ENCODE peak calls at places on chromosomes 5 and 9, in nine cellular contexts. I is A673, R is thyroid gland, W is spleen, M is hepatocyte, X is tibial nerve, C is prostate gland, T is cardiac muscle cell, Y is IMR-90. A is an unnamed sample.

GRCh38 chr9:134730011-134730760 is 88.6 kb downstream of the COL5A1 start:
- DNase-seq in I (no peak), R (no peak), W (no peak), M (no peak), X (peak; percentile 69), C (no peak), T (peak; percentile 50), Y (no peak), A (no peak)

GRCh38 chr5:129094924-129095797 is 612 bp downstream of the ISOC1 start:
- DNase-seq in I (peak; percentile 33), R (peak; percentile 66), W (peak; percentile 93), M (peak; percentile 87), X (peak; percentile 14), C (peak; percentile 47), T (peak; percentile 71), Y (peak; percentile 31), A (peak; percentile 68)

GRCh38 chr9:128703616-128704355 is 1.5 kb downstream of the PKN3 start:
- DNase-seq in I (no peak), R (no peak), W (peak; percentile 76), M (no peak), X (no peak), C (no peak), T (no peak), Y (no peak), A (no peak)

GRCh38 chr5:135236187-135236835 is 162.7 kb downstream of the MACROH2A1 start:
- DNase-seq in I (no peak), R (no peak), W (peak; percentile 37), M (no peak), X (no peak), C (no peak), T (no peak), Y (no peak), A (no peak)

GRCh38 chr5:78979899-78980298 is 5.2 kb downstream of the ARSB start:
- DNase-seq in I (no peak), R (no peak), W (no peak), M (no peak), X (no peak), C (no peak), T (no peak), Y (no peak), A (no peak)

GRCh38 chr5:112586596-112587062 is 151.1 kb upstream of the APC start:
- DNase-seq in I (no peak), R (no peak), W (no peak), M (peak; percentile 42), X (no peak), C (no peak), T (no peak), Y (no peak), A (no peak)

GRCh38 chr9:134384811-134385479 is 58.7 kb downstream of the RXRA start:
- DNase-seq in I (no peak), R (no peak), W (no peak), M (no peak), X (no peak), C (no peak), T (peak; percentile 43), Y (no peak), A (no peak)

GRCh38 chr5:77850536-77851228 is 74.5 kb upstream of the TBCA start:
- DNase-seq in I (no peak), R (peak; percentile 27), W (no peak), M (no peak), X (no peak), C (no peak), T (no peak), Y (no peak), A (no peak)

GRCh38 chr9:136564379-136564988 is 18.6 kb upstream of the NOTCH1 start:
- DNase-seq in I (no peak), R (peak; percentile 38), W (peak; percentile 93), M (no peak), X (peak; percentile 66), C (no peak), T (peak; percentile 85), Y (peak; percentile 71), A (no peak)

GRCh38 chr9:136563646-136564321 is 17.9 kb upstream of the NOTCH1 start:
- DNase-seq in I (no peak), R (no peak), W (no peak), M (no peak), X (no peak), C (no peak), T (no peak), Y (no peak), A (no peak)

GRCh38 chr9:136566553-136566895 is 20.7 kb upstream of the NOTCH1 start:
- DNase-seq in I (no peak), R (no peak), W (no peak), M (no peak), X (no peak), C (no peak), T (no peak), Y (no peak), A (no peak)

GRCh38 chr9:136565722-136566552 is 20.1 kb upstream of the NOTCH1 start:
- DNase-seq in I (no peak), R (no peak), W (no peak), M (no peak), X (no peak), C (no peak), T (no peak), Y (no peak), A (no peak)

DNA sequence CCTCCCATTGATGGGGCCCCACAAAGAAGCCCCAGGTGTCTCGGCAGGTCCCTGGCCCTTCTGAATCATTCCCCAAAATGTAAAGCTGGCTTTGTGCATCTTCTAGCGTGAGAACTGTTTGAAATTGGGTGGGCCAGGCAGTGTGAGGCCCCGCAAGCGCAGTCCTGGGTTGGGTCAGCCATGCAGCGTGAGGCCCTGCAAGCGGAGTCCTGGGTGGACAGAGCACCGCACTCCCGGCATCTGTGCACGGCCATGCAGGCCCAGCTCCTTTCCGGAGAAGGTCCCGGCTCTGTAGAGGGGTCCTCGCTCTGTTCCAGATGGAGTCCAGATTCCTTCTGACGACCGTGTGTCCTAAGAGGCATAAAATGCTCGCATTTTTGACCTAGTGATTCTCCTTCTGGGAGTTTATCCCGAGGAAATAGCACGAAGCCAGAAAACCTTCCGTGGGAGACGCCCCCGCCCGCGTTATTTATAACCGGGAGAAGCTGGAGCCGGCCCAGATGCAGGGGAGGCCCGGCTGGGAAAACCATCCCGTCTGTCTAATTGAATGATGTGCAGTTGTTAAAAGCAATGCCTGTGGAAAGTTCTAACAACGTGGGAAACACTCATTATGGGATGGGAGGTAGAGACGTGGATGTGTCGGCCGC is 19.4 kb upstream of the NOTCH1 start:
- DNase-seq in I (no peak), R (no peak), W (no peak), M (no peak), X (no peak), C (no peak), T (peak; percentile 49), Y (no peak), A (no peak)
- H3K4me1 ChIP-seq in I (peaks cover 3% of the 10 kb centered on the region), R (peaks cover 61% of the 10 kb centered on the region), W (peaks cover 32% of the 10 kb centered on the region), M (peaks cover 35% of the 10 kb centered on the region), X (peaks cover 69% of the 10 kb centered on the region), C (peaks cover 7% of the 10 kb centered on the region), T (peaks cover 33% of the 10 kb centered on the region), Y (peaks cover 21% of the 10 kb centered on the region), A (no peaks in the 10 kb centered on the region)

GRCh38 chr9:27272103-27272502 is 24.8 kb downstream of the EQTN start:
- DNase-seq in I (no peak), R (no peak), W (no peak), M (no peak), X (no peak), C (no peak), T (no peak), Y (no peak), A (no peak)

GRCh38 chr9:27276182-27277030 is 20.5 kb downstream of the EQTN start:
- DNase-seq in I (peak; percentile 55), R (peak; percentile 27), W (no peak), M (peak; percentile 78), X (no peak), C (peak; percentile 26), T (peak; percentile 76), Y (peak; percentile 67), A (peak; percentile 35)

GRCh38 chr9:27278374-27278773 is 18.6 kb downstream of the EQTN start:
- DNase-seq in I (no peak), R (no peak), W (no peak), M (no peak), X (no peak), C (no peak), T (peak; percentile 29), Y (no peak), A (no peak)

GRCh38 chr9:27273186-27273585 is 23.8 kb downstream of the EQTN start:
- DNase-seq in I (no peak), R (no peak), W (no peak), M (no peak), X (no peak), C (no peak), T (no peak), Y (no peak), A (no peak)
- H3K4me3 ChIP-seq in I (no peak overlapping the region), R (no peak overlapping the region), W (no peak overlapping the region), M (no peak overlapping the region), X (no peak overlapping the region), C (no peak overlapping the region), T (no peak overlapping the region), Y (no peak overlapping the region), A (no peak overlapping the region)

GRCh38 chr5:110807174-110807573 is 68.4 kb downstream of the SLC25A46 start:
- DNase-seq in I (no peak), R (no peak), W (no peak), M (peak; percentile 4), X (no peak), C (no peak), T (peak; percentile 51), Y (peak; percentile 19), A (no peak)

GRCh38 chr5:110815916-110816605 is 77.3 kb downstream of the SLC25A46 start:
- DNase-seq in I (peak; percentile 15), R (no peak), W (no peak), M (no peak), X (no peak), C (no peak), T (peak; percentile 55), Y (peak; percentile 45), A (no peak)

GRCh38 chr5:110817437-110817836 is 78.6 kb downstream of the SLC25A46 start:
- DNase-seq in I (no peak), R (no peak), W (no peak), M (no peak), X (no peak), C (no peak), T (peak; percentile 62), Y (peak; percentile 55), A (no peak)

GRCh38 chr5:110809006-110809405 is 70.2 kb downstream of the SLC25A46 start:
- DNase-seq in I (no peak), R (no peak), W (no peak), M (no peak), X (no peak), C (no peak), T (no peak), Y (peak; percentile 15), A (no peak)

DNA sequence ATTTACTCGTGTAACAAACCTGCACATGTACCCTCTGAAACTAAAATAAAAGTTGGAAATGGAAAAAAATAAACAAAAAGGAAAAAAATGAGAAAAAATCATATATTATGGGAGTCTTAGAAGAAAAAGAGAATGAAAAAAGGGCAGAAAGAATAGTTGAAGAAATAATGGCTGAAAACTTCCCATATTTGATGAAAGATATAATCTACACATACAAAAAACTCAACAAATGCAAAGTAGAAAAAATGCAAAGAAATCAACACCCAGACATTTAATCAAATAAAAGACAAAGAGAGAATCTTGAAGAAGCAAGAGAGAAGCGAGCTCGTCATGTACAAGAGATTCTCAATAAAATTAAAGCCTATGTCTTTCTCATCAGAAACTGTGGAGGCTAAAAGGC is 73.8 kb downstream of the SLC25A46 start:
- DNase-seq in I (no peak), R (no peak), W (no peak), M (no peak), X (no peak), C (no peak), T (no peak), Y (no peak), A (no peak)
- H3K27me3 ChIP-seq in I (no peaks in the 10 kb centered on the region), R (no peaks in the 10 kb centered on the region), W (no peaks in the 10 kb centered on the region), M (no peaks in the 10 kb centered on the region), X (no peaks in the 10 kb centered on the region), C (no peaks in the 10 kb centered on the region), T (no peaks in the 10 kb centered on the region), Y (no peaks in the 10 kb centered on the region), A (no peaks in the 10 kb centered on the region)

GRCh38 chr5:139388198-139388821 is 1.4 kb downstream of the MZB1 start:
- DNase-seq in I (peak; percentile 45), R (peak; percentile 79), W (peak; percentile 85), M (peak; percentile 52), X (no peak), C (peak; percentile 77), T (peak; percentile 58), Y (peak; percentile 20), A (no peak)
- H3K4me1 ChIP-seq in I (peaks cover 19% of the 10 kb centered on the region), R (peaks cover 46% of the 10 kb centered on the region), W (peaks cover 56% of the 10 kb centered on the region), M (peaks cover 7% of the 10 kb centered on the region), X (peaks cover 5% of the 10 kb centered on the region), C (peaks cover 44% of the 10 kb centered on the region), T (peaks cover 12% of the 10 kb centered on the region), Y (peaks cover 5% of the 10 kb centered on the region), A (peaks cover 36% of the 10 kb centered on the region)